ENCODE peak calls at places on chromosomes 12 and 14, in five cellular contexts. One of them, this sample, is unnamed.

GRCh38 chr12:64560395-64561301 is 49.6 kb upstream of the RASSF3 start:
- DNase-seq in A549: peak; percentile 61
- DNase-seq in heart left ventricle: no peak
- DNase-seq in stomach: no peak
- DNase-seq in IMR-90: peak; percentile 100
- DNase-seq in this sample: no peak

GRCh38 chr14:101948666-101949205 is 15.6 kb upstream of the DYNC1H1 start:
- DNase-seq in heart left ventricle: peak; percentile 77
- DNase-seq in IMR-90: no peak
- DNase-seq in stomach: no peak
- DNase-seq in A549: no peak
- DNase-seq in this sample: no peak

GRCh38 chr14:89294872-89295271 is 122.2 kb downstream of the FOXN3 start:
- DNase-seq in stomach: no peak
- DNase-seq in IMR-90: no peak
- DNase-seq in A549: no peak
- DNase-seq in heart left ventricle: no peak
- DNase-seq in this sample: no peak

GRCh38 chr12:44603701-44604100 is 272.4 kb downstream of the NELL2 start:
- DNase-seq in A549: no peak
- DNase-seq in heart left ventricle: no peak
- DNase-seq in stomach: no peak
- DNase-seq in IMR-90: no peak
- DNase-seq in this sample: no peak

GRCh38 chr12:52082988-52083637 is 3.6 kb downstream of the SMIM41 start:
- DNase-seq in stomach: peak; percentile 61
- DNase-seq in IMR-90: peak; percentile 71
- DNase-seq in A549: peak; percentile 57
- DNase-seq in heart left ventricle: peak; percentile 80
- DNase-seq in this sample: peak; percentile 55

GRCh38 chr14:104880584-104881210 is 15.6 kb downstream of the CEP170B start:
- DNase-seq in IMR-90: no peak
- DNase-seq in A549: no peak
- DNase-seq in stomach: no peak
- DNase-seq in heart left ventricle: no peak
- DNase-seq in this sample: no peak

GRCh38 chr14:22886500-22887259 is 3.7 kb downstream of the REM2 start:
- DNase-seq in A549: peak; percentile 73
- DNase-seq in heart left ventricle: peak; percentile 81
- DNase-seq in IMR-90: peak; percentile 13
- DNase-seq in stomach: peak; percentile 85
- DNase-seq in this sample: peak; percentile 84

GRCh38 chr12:57849035-57849434 is 2.5 kb upstream of the CTDSP2 start:
- DNase-seq in heart left ventricle: no peak
- DNase-seq in IMR-90: no peak
- DNase-seq in stomach: no peak
- DNase-seq in A549: no peak
- DNase-seq in this sample: no peak

GRCh38 chr12:100403446-100403845 is 46.6 kb downstream of the SLC17A8 start:
- DNase-seq in stomach: no peak
- DNase-seq in A549: peak; percentile 54
- DNase-seq in IMR-90: no peak
- DNase-seq in heart left ventricle: no peak
- DNase-seq in this sample: no peak

GRCh38 chr12:29595071-29595755 is 97.7 kb upstream of the OVCH1 start:
- DNase-seq in A549: no peak
- DNase-seq in heart left ventricle: no peak
- DNase-seq in IMR-90: no peak
- DNase-seq in stomach: no peak
- DNase-seq in this sample: no peak

GRCh38 chr14:50955373-50956043 is 11.2 kb upstream of the PYGL start:
- DNase-seq in stomach: no peak
- DNase-seq in heart left ventricle: no peak
- DNase-seq in IMR-90: peak; percentile 96
- DNase-seq in A549: peak; percentile 98
- DNase-seq in this sample: peak; percentile 66

GRCh38 chr12:15741082-15741481 is 48.1 kb downstream of the EPS8 start:
- DNase-seq in heart left ventricle: no peak
- DNase-seq in stomach: no peak
- DNase-seq in A549: no peak
- DNase-seq in IMR-90: no peak
- DNase-seq in this sample: no peak

GRCh38 chr12:28827841-28828240 is 321.2 kb upstream of the FAR2 start:
- DNase-seq in A549: no peak
- DNase-seq in stomach: no peak
- DNase-seq in heart left ventricle: no peak
- DNase-seq in IMR-90: no peak
- DNase-seq in this sample: no peak

GRCh38 chr12:2682301-2683282 is 112.2 kb upstream of the FKBP4 start:
- DNase-seq in IMR-90: peak; percentile 54
- DNase-seq in stomach: no peak
- DNase-seq in heart left ventricle: no peak
- DNase-seq in A549: peak; percentile 68
- DNase-seq in this sample: peak; percentile 45

GRCh38 chr14:36028218-36028617 is 148.3 kb downstream of the PTCSC3 start:
- DNase-seq in heart left ventricle: no peak
- DNase-seq in IMR-90: no peak
- DNase-seq in A549: peak; percentile 11
- DNase-seq in stomach: no peak
- DNase-seq in this sample: no peak

GRCh38 chr12:48815281-48816110 is 2.8 kb upstream of the CACNB3 start:
- DNase-seq in heart left ventricle: peak; percentile 85
- DNase-seq in stomach: peak; percentile 84
- DNase-seq in A549: peak; percentile 84
- DNase-seq in IMR-90: peak; percentile 78
- DNase-seq in this sample: peak; percentile 86

GRCh38 chr14:20454645-20455354 is at the start of the genes APEX1 and OSGEP:
- DNase-seq in stomach: peak; percentile 98
- DNase-seq in A549: peak; percentile 100
- DNase-seq in heart left ventricle: peak; percentile 98
- DNase-seq in IMR-90: peak; percentile 99
- DNase-seq in this sample: peak; percentile 99

GRCh38 chr12:77947746-77948145 is 117.1 kb downstream of the NAV3 start:
- DNase-seq in IMR-90: no peak
- DNase-seq in stomach: no peak
- DNase-seq in A549: no peak
- DNase-seq in heart left ventricle: no peak
- DNase-seq in this sample: no peak

GRCh38 chr12:92597997-92598396 is 104.8 kb upstream of the PLEKHG7 start:
- DNase-seq in IMR-90: peak; percentile 91
- DNase-seq in stomach: no peak
- DNase-seq in A549: peak; percentile 38
- DNase-seq in heart left ventricle: no peak
- DNase-seq in this sample: no peak

GRCh38 chr14:80770114-80770917 is 171.2 kb downstream of the CEP128 start:
- DNase-seq in heart left ventricle: no peak
- DNase-seq in IMR-90: peak; percentile 34
- DNase-seq in stomach: no peak
- DNase-seq in A549: no peak
- DNase-seq in this sample: no peak

GRCh38 chr14:68608235-68608962 is 184.5 kb downstream of the ZFP36L1 start:
- DNase-seq in heart left ventricle: peak; percentile 80
- DNase-seq in IMR-90: no peak
- DNase-seq in A549: no peak
- DNase-seq in stomach: no peak
- DNase-seq in this sample: no peak

GRCh38 chr12:12527820-12528296 is 34.8 kb downstream of the DUSP16 start:
- DNase-seq in heart left ventricle: no peak
- DNase-seq in stomach: no peak
- DNase-seq in IMR-90: no peak
- DNase-seq in A549: no peak
- DNase-seq in this sample: no peak

GRCh38 chr14:65211341-65211987 is 109.1 kb upstream of the MAX start:
- DNase-seq in heart left ventricle: no peak
- DNase-seq in IMR-90: peak; percentile 85
- DNase-seq in stomach: no peak
- DNase-seq in A549: peak; percentile 25
- DNase-seq in this sample: no peak

GRCh38 chr12:43621262-43621661 is 69.3 kb upstream of the ADAMTS20 start:
- DNase-seq in IMR-90: no peak
- DNase-seq in heart left ventricle: no peak
- DNase-seq in stomach: no peak
- DNase-seq in A549: no peak
- DNase-seq in this sample: no peak

GRCh38 chr12:42056130-42056529 is 88.5 kb downstream of the GXYLT1 start:
- DNase-seq in stomach: no peak
- DNase-seq in IMR-90: no peak
- DNase-seq in A549: no peak
- DNase-seq in heart left ventricle: no peak
- DNase-seq in this sample: no peak

GRCh38 chr12:6953417-6954315 is 2.5 kb downstream of the PTPN6 start:
- DNase-seq in A549: no peak
- DNase-seq in stomach: peak; percentile 54
- DNase-seq in heart left ventricle: peak; percentile 80
- DNase-seq in IMR-90: no peak
- DNase-seq in this sample: no peak
- TF ChIP-seq POLR2A in A549: no peak
- TF ChIP-seq POLR2A in stomach: no peak
- TF ChIP-seq POLR2A in heart left ventricle: no peak
- TF ChIP-seq POLR2A in IMR-90: no peak
- TF ChIP-seq POLR2A in this sample: no peak

GRCh38 chr12:56676851-56677601 is 11.1 kb downstream of the PTGES3 start:
- DNase-seq in heart left ventricle: no peak
- DNase-seq in IMR-90: no peak
- DNase-seq in stomach: no peak
- DNase-seq in A549: no peak
- DNase-seq in this sample: no peak
- TF ChIP-seq POLR2A in heart left ventricle: no peak
- TF ChIP-seq POLR2A in IMR-90: no peak
- TF ChIP-seq POLR2A in stomach: no peak
- TF ChIP-seq POLR2A in A549: no peak
- TF ChIP-seq POLR2A in this sample: no peak

GRCh38 chr14:72925815-72926291 is 411 bp upstream of the DCAF4 start:
- DNase-seq in stomach: no peak
- DNase-seq in heart left ventricle: peak; percentile 70
- DNase-seq in IMR-90: no peak
- DNase-seq in A549: no peak
- DNase-seq in this sample: no peak
- TF ChIP-seq POLR2A in stomach: no peak
- TF ChIP-seq POLR2A in heart left ventricle: no peak
- TF ChIP-seq POLR2A in IMR-90: no peak
- TF ChIP-seq POLR2A in A549: no peak
- TF ChIP-seq POLR2A in this sample: no peak

GRCh38 chr14:61428261-61428660 is 106.9 kb downstream of the PRKCH start:
- DNase-seq in stomach: no peak
- DNase-seq in A549: no peak
- DNase-seq in heart left ventricle: no peak
- DNase-seq in IMR-90: no peak
- DNase-seq in this sample: no peak
- TF ChIP-seq POLR2A in stomach: no peak
- TF ChIP-seq POLR2A in A549: no peak
- TF ChIP-seq POLR2A in heart left ventricle: no peak
- TF ChIP-seq POLR2A in IMR-90: no peak
- TF ChIP-seq POLR2A in this sample: no peak

DNA sequence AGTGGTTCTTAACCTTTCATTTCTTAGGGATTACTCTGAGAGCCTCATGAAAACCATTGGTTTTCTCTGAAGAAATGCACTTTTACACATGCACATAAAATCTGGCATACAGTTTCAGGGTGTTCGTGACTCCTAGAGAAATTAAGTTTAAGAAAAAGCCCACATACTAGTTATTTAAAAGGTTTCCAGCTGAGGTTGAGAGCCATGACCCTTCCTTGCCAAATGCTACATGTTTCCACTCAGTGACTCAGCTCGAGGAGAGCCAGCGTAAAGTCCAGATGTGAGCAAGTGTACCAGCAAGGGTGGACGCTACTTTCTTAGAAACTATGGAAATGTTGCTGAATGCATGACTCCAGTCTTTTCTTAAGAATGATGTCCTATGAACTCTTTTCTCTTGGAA is 42.7 kb upstream of the FLRT2 start:
- DNase-seq in A549: no peak
- DNase-seq in heart left ventricle: no peak
- DNase-seq in IMR-90: peak; percentile 41
- DNase-seq in stomach: no peak
- DNase-seq in this sample: no peak
- TF ChIP-seq POLR2A in A549: no peak
- TF ChIP-seq POLR2A in heart left ventricle: no peak
- TF ChIP-seq POLR2A in IMR-90: no peak
- TF ChIP-seq POLR2A in stomach: no peak
- TF ChIP-seq POLR2A in this sample: no peak

This sample was measured in testis.